ENCODE peak calls at places on chromosomes 6 and 20, in ten cellular contexts. L is cardiac fibroblast, S is GM12865, X is OCI-LY7, N is tibial nerve, A is heart left ventricle, I is fibroblast of lung, Q is psoas muscle, K is AG04450, G is breast epithelium. O is an unnamed sample.

GRCh38 chr20:44576297-44576696 is 6.1 kb upstream of the PKIG start:
- DNase-seq in L (peak; percentile 79), S (peak; percentile 66), X (peak; percentile 79), N (no peak), A (no peak), I (peak; percentile 32), Q (no peak), K (no peak), G (no peak), O (no peak)

GRCh38 chr6:16921399-16922110 is 160.3 kb upstream of the ATXN1 start:
- DNase-seq in L (no peak), S (no peak), X (no peak), N (no peak), A (no peak), I (no peak), Q (no peak), K (peak; percentile 72), G (no peak), O (no peak)

GRCh38 chr6:52161689-52162438 is 24.3 kb upstream of the IL17A start:
- DNase-seq in L (no peak), S (peak; percentile 50), X (no peak), N (no peak), A (no peak), I (no peak), Q (no peak), K (no peak), G (no peak), O (no peak)

GRCh38 chr20:50190251-50191064 is at the start of gene CEBPB:
- DNase-seq in L (peak; percentile 89), S (peak; percentile 88), X (peak; percentile 90), N (peak; percentile 90), A (peak; percentile 92), I (peak; percentile 78), Q (peak; percentile 97), K (peak; percentile 76), G (peak; percentile 90), O (peak; percentile 94)

GRCh38 chr20:51532577-51533191 is 9.8 kb downstream of the NFATC2 start:
- DNase-seq in L (no peak), S (no peak), X (no peak), N (no peak), A (peak; percentile 78), I (peak; percentile 72), Q (peak; percentile 80), K (no peak), G (no peak), O (peak; percentile 57)

GRCh38 chr20:1242530-1242929 is 16.7 kb downstream of the RAD21L1 start:
- DNase-seq in L (peak; percentile 92), S (no peak), X (no peak), N (no peak), A (no peak), I (peak; percentile 96), Q (no peak), K (peak; percentile 66), G (no peak), O (no peak)

GRCh38 chr6:122286512-122286911 is 112.9 kb upstream of the HSF2 start:
- DNase-seq in L (peak; percentile 5), S (no peak), X (no peak), N (no peak), A (no peak), I (no peak), Q (no peak), K (no peak), G (no peak), O (no peak)

GRCh38 chr6:135814043-135814442 is 37.5 kb upstream of the PDE7B start:
- DNase-seq in L (no peak), S (no peak), X (no peak), N (no peak), A (no peak), I (no peak), Q (no peak), K (no peak), G (no peak), O (no peak)

GRCh38 chr6:119129148-119129967 is 50.9 kb upstream of the FAM184A start:
- DNase-seq in L (peak; percentile 85), S (peak; percentile 78), X (peak; percentile 72), N (peak; percentile 84), A (no peak), I (peak; percentile 68), Q (no peak), K (peak; percentile 53), G (no peak), O (no peak)

GRCh38 chr6:83265384-83265783 is 72.2 kb downstream of the RWDD2A start:
- DNase-seq in L (peak; percentile 57), S (no peak), X (no peak), N (no peak), A (no peak), I (peak; percentile 75), Q (no peak), K (peak; percentile 23), G (no peak), O (no peak)

GRCh38 chr6:124747336-124747735 is 214.9 kb upstream of the RNF217 start:
- DNase-seq in L (no peak), S (no peak), X (no peak), N (no peak), A (no peak), I (no peak), Q (no peak), K (no peak), G (no peak), O (no peak)

GRCh38 chr6:132789398-132789780 is 9.0 kb downstream of the SLC18B1 start:
- DNase-seq in L (no peak), S (no peak), X (no peak), N (no peak), A (no peak), I (no peak), Q (no peak), K (no peak), G (no peak), O (no peak)

GRCh38 chr6:132792510-132792909 is 5.9 kb downstream of the SLC18B1 start:
- DNase-seq in L (no peak), S (no peak), X (no peak), N (peak; percentile 19), A (no peak), I (no peak), Q (no peak), K (no peak), G (no peak), O (no peak)

GRCh38 chr6:132790450-132790849 is 8.0 kb downstream of the SLC18B1 start:
- DNase-seq in L (no peak), S (no peak), X (no peak), N (no peak), A (no peak), I (no peak), Q (no peak), K (no peak), G (no peak), O (no peak)

GRCh38 chr6:132788658-132789397 is 9.6 kb downstream of the SLC18B1 start:
- DNase-seq in L (no peak), S (peak; percentile 10), X (no peak), N (no peak), A (no peak), I (no peak), Q (no peak), K (no peak), G (no peak), O (no peak)
- TF ChIP-seq CTCF in L (no peak), S (no peak), X (no peak), N (no peak), A (no peak), I (no peak), Q (no peak), K (no peak), G (no peak), O (no peak)

GRCh38 chr20:48782901-48783308 is 44.9 kb downstream of the PREX1 start:
- DNase-seq in L (no peak), S (peak; percentile 69), X (peak; percentile 32), N (no peak), A (no peak), I (no peak), Q (no peak), K (no peak), G (no peak), O (no peak)

GRCh38 chr20:48783533-48784272 is 44.1 kb downstream of the PREX1 start:
- DNase-seq in L (peak; percentile 18), S (peak; percentile 81), X (peak; percentile 33), N (no peak), A (no peak), I (peak; percentile 21), Q (no peak), K (no peak), G (no peak), O (no peak)

GRCh38 chr20:48785801-48786200 is 42.0 kb downstream of the PREX1 start:
- DNase-seq in L (no peak), S (no peak), X (no peak), N (no peak), A (no peak), I (no peak), Q (no peak), K (no peak), G (no peak), O (no peak)

GRCh38 chr20:48785256-48785655 is 42.5 kb downstream of the PREX1 start:
- DNase-seq in L (no peak), S (no peak), X (no peak), N (no peak), A (no peak), I (no peak), Q (no peak), K (no peak), G (no peak), O (no peak)

DNA sequence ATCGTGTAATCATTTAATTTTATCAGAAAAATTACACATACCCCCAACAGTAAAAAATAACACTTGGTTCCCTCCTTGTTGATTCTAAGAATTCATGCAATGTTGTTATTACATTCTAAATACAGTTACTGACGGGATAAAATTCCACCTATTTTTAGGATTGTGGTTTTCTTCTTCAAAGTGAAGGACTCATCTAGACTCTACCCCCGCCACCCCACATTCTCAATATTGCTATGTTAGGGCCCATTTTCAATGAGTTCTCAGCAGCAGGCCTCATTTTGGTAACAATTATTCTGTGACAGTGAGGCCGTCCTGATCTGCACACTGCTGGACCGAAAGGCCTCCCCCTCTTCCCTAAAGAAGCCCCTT is 43.5 kb downstream of the PREX1 start:
- DNase-seq in L (no peak), S (peak; percentile 49), X (no peak), N (no peak), A (no peak), I (no peak), Q (no peak), K (no peak), G (no peak), O (no peak)
- H3K4me3 ChIP-seq in L (no peak overlapping the region), S (peak overlapping the region; percentile 13), X (peak overlapping the region; percentile 16), N (no peak overlapping the region), A (no peak overlapping the region), I (no peak overlapping the region), Q (no peak overlapping the region), K (no peak overlapping the region), G (no peak overlapping the region), O (no peak overlapping the region)

GRCh38 chr6:43927525-43928210 is 157.7 kb downstream of the VEGFA start:
- DNase-seq in L (no peak), S (no peak), X (no peak), N (no peak), A (no peak), I (no peak), Q (no peak), K (no peak), G (peak; percentile 41), O (no peak)
- TF ChIP-seq CTCF in L (no peak), S (no peak), X (no peak), N (no peak), A (no peak), I (no peak), Q (no peak), K (peak; percentile 6), G (no peak), O (no peak)

DNA sequence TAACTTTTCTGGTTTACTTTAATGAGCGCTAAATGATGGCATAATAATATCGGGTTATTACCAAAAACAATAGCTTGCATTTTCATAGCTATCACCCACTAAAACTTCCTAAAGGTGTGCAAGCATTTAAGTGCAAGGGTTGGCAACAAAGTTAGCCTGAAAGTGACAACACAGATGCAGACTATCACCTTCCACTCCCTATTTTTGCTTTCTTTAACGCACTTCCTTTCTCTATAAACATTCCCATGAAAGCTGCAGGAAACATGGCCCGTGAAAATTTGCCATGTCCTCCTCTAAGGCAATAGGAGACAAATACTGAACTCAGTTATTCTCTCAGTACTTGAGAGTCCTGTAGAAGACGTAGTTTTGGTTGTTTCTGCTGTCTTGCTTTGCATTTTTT is 2.7 kb downstream of the MYCT1 start:
- DNase-seq in L (peak; percentile 20), S (no peak), X (no peak), N (no peak), A (no peak), I (no peak), Q (no peak), K (no peak), G (no peak), O (no peak)
- H3K4me3 ChIP-seq in L (no peak overlapping the region), S (no peak overlapping the region), X (no peak overlapping the region), N (no peak overlapping the region), A (peak overlapping the region; percentile 45), I (no peak overlapping the region), Q (peak overlapping the region; percentile 44), K (no peak overlapping the region), G (peak overlapping the region; percentile 39), O (peak overlapping the region; percentile 8)